ENCODE peak calls at places on chromosomes 16 and 17, in seven cellular contexts. S is activated naive CD4-positive, alpha-beta T cell; K is stimulated activated CD8-positive, alpha-beta memory T cell treated with anti-CD3 and anti-CD28 coated beads, Interleukin-7, amount 100 ng/mL, for 24 hours; J is NCI-H2029; V is amniotic stem cell; T is substantia nigra; R is iris pigment epithelial cell. W is an unnamed sample.

GRCh38 chr17:72618018-72618509 is 474.4 kb downstream of the SLC39A11 start:
- DNase-seq in V (no peak), T (no peak), R (no peak), J (no peak), S (no peak), K (no peak), W (peak)

GRCh38 chr17:79022507-79022991 is 1.4 kb upstream of the C1QTNF1 start:
- DNase-seq in K (no peak), V (no peak), S (no peak), J (no peak), T (no peak), R (no peak), W (peak)

GRCh38 chr16:4048481-4048880 is 67.8 kb downstream of the ADCY9 start:
- DNase-seq in S (no peak), T (no peak), J (no peak), R (no peak), V (no peak), K (no peak), W (no peak)

GRCh38 chr17:46144246-46144645 is 49.0 kb downstream of the KANSL1 start:
- DNase-seq in J (no peak), V (no peak), S (no peak), T (no peak), K (no peak), R (no peak), W (no peak)

GRCh38 chr17:31488264-31488981 is 96.9 kb downstream of the RAB11FIP4 start:
- DNase-seq in R (no peak), J (peak), V (no peak), S (no peak), T (no peak), K (no peak), W (no peak)

GRCh38 chr16:57175896-57176295 is 9.9 kb downstream of the PSME3IP1 start:
- DNase-seq in R (peak), J (no peak), S (no peak), T (no peak), K (no peak), V (no peak), W (peak)

GRCh38 chr17:20232611-20233010 is 223.5 kb downstream of the SPECC1 start:
- DNase-seq in K (no peak), V (no peak), S (no peak), J (no peak), R (no peak), T (no peak), W (no peak)

GRCh38 chr17:79659376-79659775 is 48.5 kb upstream of the RBFOX3 start:
- DNase-seq in S (no peak), T (no peak), K (no peak), J (no peak), R (no peak), V (no peak), W (no peak)

GRCh38 chr16:11180489-11180888 is 75.5 kb downstream of the SOCS1 start:
- DNase-seq in R (no peak), V (no peak), S (no peak), T (no peak), J (no peak), K (no peak), W (no peak)

GRCh38 chr16:67699265-67699664 is 19.9 kb downstream of the GFOD2 start:
- DNase-seq in S (no peak), T (no peak), K (no peak), V (no peak), J (no peak), R (no peak), W (no peak)

GRCh38 chr17:79203016-79203415 is 128.4 kb downstream of the ENGASE start:
- DNase-seq in T (no peak), J (no peak), V (no peak), R (no peak), K (no peak), S (no peak), W (no peak)

GRCh38 chr17:48770954-48771353 is 42.4 kb upstream of the HOXB13 start:
- DNase-seq in R (no peak), T (no peak), S (no peak), V (no peak), J (no peak), K (no peak), W (no peak)

GRCh38 chr17:16428098-16428882 is 12.9 kb downstream of the TRPV2 start:
- DNase-seq in T (peak), R (peak), S (peak), K (no peak), V (no peak), J (no peak), W (peak)

GRCh38 chr17:740240-741055 is 8.1 kb downstream of the TLCD3A start:
- DNase-seq in S (no peak), R (no peak), K (no peak), J (no peak), T (no peak), V (no peak), W (no peak)

W was measured in fibroblast of pulmonary artery.